ENCODE peak calls at places on chromosome 10, in six cellular contexts. One of them, this sample, is unnamed.

GRCh38 chr10:43308986-43309385 is 42.1 kb upstream of the RASGEF1A start:
- DNase-seq in HTR-8/SVneo: no peak
- DNase-seq in progenitor cell of endocrine pancreas: no peak
- DNase-seq in spleen: peak
- DNase-seq in type B pancreatic cell: no peak
- DNase-seq in K562: no peak
- DNase-seq in this sample: no peak

GRCh38 chr10:122282909-122283308 is 11.8 kb downstream of the BTBD16 start:
- DNase-seq in HTR-8/SVneo: no peak
- DNase-seq in progenitor cell of endocrine pancreas: no peak
- DNase-seq in spleen: no peak
- DNase-seq in type B pancreatic cell: no peak
- DNase-seq in K562: no peak
- DNase-seq in this sample: no peak

GRCh38 chr10:79982861-79983260 is 34.0 kb upstream of the SFTPD start:
- DNase-seq in HTR-8/SVneo: no peak
- DNase-seq in progenitor cell of endocrine pancreas: no peak
- DNase-seq in spleen: no peak
- DNase-seq in type B pancreatic cell: no peak
- DNase-seq in K562: no peak
- DNase-seq in this sample: no peak

GRCh38 chr10:126315471-126316177 is 72.7 kb downstream of the ADAM12 start:
- DNase-seq in HTR-8/SVneo: no peak
- DNase-seq in progenitor cell of endocrine pancreas: no peak
- DNase-seq in spleen: no peak
- DNase-seq in type B pancreatic cell: no peak
- DNase-seq in K562: no peak
- DNase-seq in this sample: no peak

GRCh38 chr10:28681928-28682750 is 4.8 kb downstream of the BAMBI start:
- DNase-seq in HTR-8/SVneo: no peak
- DNase-seq in progenitor cell of endocrine pancreas: no peak
- DNase-seq in spleen: no peak
- DNase-seq in type B pancreatic cell: no peak
- DNase-seq in K562: peak
- DNase-seq in this sample: no peak

GRCh38 chr10:80196270-80196949 is 8.9 kb downstream of the ANXA11 start:
- DNase-seq in HTR-8/SVneo: no peak
- DNase-seq in progenitor cell of endocrine pancreas: peak
- DNase-seq in spleen: peak
- DNase-seq in type B pancreatic cell: no peak
- DNase-seq in K562: no peak
- DNase-seq in this sample: no peak

GRCh38 chr10:23314835-23315239 is 29.8 kb downstream of the C10orf67 start:
- DNase-seq in HTR-8/SVneo: peak
- DNase-seq in progenitor cell of endocrine pancreas: peak
- DNase-seq in spleen: no peak
- DNase-seq in type B pancreatic cell: no peak
- DNase-seq in K562: peak
- DNase-seq in this sample: peak

GRCh38 chr10:91514025-91514424 is 103.9 kb downstream of the HECTD2 start:
- DNase-seq in HTR-8/SVneo: no peak
- DNase-seq in progenitor cell of endocrine pancreas: no peak
- DNase-seq in spleen: no peak
- DNase-seq in type B pancreatic cell: no peak
- DNase-seq in K562: no peak
- DNase-seq in this sample: no peak

GRCh38 chr10:95201736-95202135 is 7.7 kb downstream of the ACSM6 start:
- DNase-seq in HTR-8/SVneo: peak
- DNase-seq in progenitor cell of endocrine pancreas: no peak
- DNase-seq in spleen: no peak
- DNase-seq in type B pancreatic cell: no peak
- DNase-seq in K562: no peak
- DNase-seq in this sample: no peak

GRCh38 chr10:70761727-70762350 is 23.3 kb downstream of the TBATA start:
- DNase-seq in HTR-8/SVneo: no peak
- DNase-seq in progenitor cell of endocrine pancreas: no peak
- DNase-seq in spleen: peak
- DNase-seq in type B pancreatic cell: no peak
- DNase-seq in K562: no peak
- DNase-seq in this sample: no peak

GRCh38 chr10:36446873-36447272 is 678.5 kb upstream of the ANKRD30A start:
- DNase-seq in HTR-8/SVneo: no peak
- DNase-seq in progenitor cell of endocrine pancreas: no peak
- DNase-seq in spleen: no peak
- DNase-seq in type B pancreatic cell: no peak
- DNase-seq in K562: no peak
- DNase-seq in this sample: no peak

GRCh38 chr10:68137174-68137573 is 27.9 kb downstream of the MYPN start:
- DNase-seq in HTR-8/SVneo: peak
- DNase-seq in progenitor cell of endocrine pancreas: no peak
- DNase-seq in spleen: no peak
- DNase-seq in type B pancreatic cell: no peak
- DNase-seq in K562: no peak
- DNase-seq in this sample: no peak

GRCh38 chr10:63630085-63630927 is 109.1 kb downstream of the REEP3 start:
- DNase-seq in HTR-8/SVneo: peak
- DNase-seq in progenitor cell of endocrine pancreas: peak
- DNase-seq in spleen: peak
- DNase-seq in type B pancreatic cell: peak
- DNase-seq in K562: peak
- DNase-seq in this sample: peak

GRCh38 chr10:29615195-29615594 is 19.6 kb downstream of the SVIL start:
- DNase-seq in HTR-8/SVneo: no peak
- DNase-seq in progenitor cell of endocrine pancreas: no peak
- DNase-seq in spleen: no peak
- DNase-seq in type B pancreatic cell: no peak
- DNase-seq in K562: no peak
- DNase-seq in this sample: no peak

GRCh38 chr10:79275431-79275851 is 71.8 kb upstream of the PPIF start:
- DNase-seq in HTR-8/SVneo: no peak
- DNase-seq in progenitor cell of endocrine pancreas: no peak
- DNase-seq in spleen: no peak
- DNase-seq in type B pancreatic cell: no peak
- DNase-seq in K562: no peak
- DNase-seq in this sample: no peak

GRCh38 chr10:36494386-36494785 is 631.0 kb upstream of the ANKRD30A start:
- DNase-seq in HTR-8/SVneo: peak
- DNase-seq in progenitor cell of endocrine pancreas: no peak
- DNase-seq in spleen: no peak
- DNase-seq in type B pancreatic cell: no peak
- DNase-seq in K562: no peak
- DNase-seq in this sample: no peak

GRCh38 chr10:1035201-1035600 is 9.5 kb upstream of the IDI2 start:
- DNase-seq in HTR-8/SVneo: no peak
- DNase-seq in progenitor cell of endocrine pancreas: no peak
- DNase-seq in spleen: no peak
- DNase-seq in type B pancreatic cell: no peak
- DNase-seq in K562: no peak
- DNase-seq in this sample: no peak

GRCh38 chr10:17854044-17854652 is 45.0 kb downstream of the MRC1 start:
- DNase-seq in HTR-8/SVneo: no peak
- DNase-seq in progenitor cell of endocrine pancreas: no peak
- DNase-seq in spleen: no peak
- DNase-seq in type B pancreatic cell: no peak
- DNase-seq in K562: no peak
- DNase-seq in this sample: no peak

GRCh38 chr10:8392216-8392615 is 337.7 kb downstream of the GATA3 start:
- DNase-seq in HTR-8/SVneo: no peak
- DNase-seq in progenitor cell of endocrine pancreas: no peak
- DNase-seq in spleen: no peak
- DNase-seq in type B pancreatic cell: no peak
- DNase-seq in K562: no peak
- DNase-seq in this sample: no peak

GRCh38 chr10:72259491-72260214 is 14.1 kb upstream of the DDIT4 start:
- DNase-seq in HTR-8/SVneo: no peak
- DNase-seq in progenitor cell of endocrine pancreas: no peak
- DNase-seq in spleen: no peak
- DNase-seq in type B pancreatic cell: no peak
- DNase-seq in K562: peak
- DNase-seq in this sample: no peak

GRCh38 chr10:123808286-123808685 is 83.3 kb downstream of the CPXM2 start:
- DNase-seq in HTR-8/SVneo: no peak
- DNase-seq in progenitor cell of endocrine pancreas: no peak
- DNase-seq in spleen: no peak
- DNase-seq in type B pancreatic cell: no peak
- DNase-seq in K562: no peak
- DNase-seq in this sample: no peak

GRCh38 chr10:22258471-22258870 is 40.7 kb upstream of the EBLN1 start:
- DNase-seq in HTR-8/SVneo: no peak
- DNase-seq in progenitor cell of endocrine pancreas: no peak
- DNase-seq in spleen: no peak
- DNase-seq in type B pancreatic cell: no peak
- DNase-seq in K562: no peak
- DNase-seq in this sample: no peak

GRCh38 chr10:90718185-90718584 is 139.7 kb downstream of the HTR7 start:
- DNase-seq in HTR-8/SVneo: peak
- DNase-seq in progenitor cell of endocrine pancreas: no peak
- DNase-seq in spleen: no peak
- DNase-seq in type B pancreatic cell: no peak
- DNase-seq in K562: no peak
- DNase-seq in this sample: no peak

GRCh38 chr10:121734517-121735137 is 136.4 kb upstream of the FGFR2 start:
- DNase-seq in HTR-8/SVneo: peak
- DNase-seq in progenitor cell of endocrine pancreas: no peak
- DNase-seq in spleen: no peak
- DNase-seq in type B pancreatic cell: no peak
- DNase-seq in K562: peak
- DNase-seq in this sample: no peak

GRCh38 chr10:110843031-110843430 is 28.7 kb upstream of the PDCD4 start:
- DNase-seq in HTR-8/SVneo: no peak
- DNase-seq in progenitor cell of endocrine pancreas: no peak
- DNase-seq in spleen: no peak
- DNase-seq in type B pancreatic cell: no peak
- DNase-seq in K562: no peak
- DNase-seq in this sample: no peak

GRCh38 chr10:23293145-23293724 is 51.4 kb downstream of the C10orf67 start:
- DNase-seq in HTR-8/SVneo: peak
- DNase-seq in progenitor cell of endocrine pancreas: peak
- DNase-seq in spleen: no peak
- DNase-seq in type B pancreatic cell: no peak
- DNase-seq in K562: peak
- DNase-seq in this sample: peak

GRCh38 chr10:112517381-112517976 is 70.5 kb downstream of the VTI1A start:
- DNase-seq in HTR-8/SVneo: no peak
- DNase-seq in progenitor cell of endocrine pancreas: no peak
- DNase-seq in spleen: no peak
- DNase-seq in type B pancreatic cell: no peak
- DNase-seq in K562: no peak
- DNase-seq in this sample: no peak

GRCh38 chr10:11516419-11516721 is 95.1 kb downstream of the USP6NL start:
- DNase-seq in HTR-8/SVneo: no peak
- DNase-seq in progenitor cell of endocrine pancreas: no peak
- DNase-seq in spleen: no peak
- DNase-seq in type B pancreatic cell: no peak
- DNase-seq in K562: no peak
- DNase-seq in this sample: no peak

GRCh38 chr10:52353960-52354394 is 39.9 kb downstream of the DKK1 start:
- DNase-seq in HTR-8/SVneo: no peak
- DNase-seq in progenitor cell of endocrine pancreas: no peak
- DNase-seq in spleen: no peak
- DNase-seq in type B pancreatic cell: no peak
- DNase-seq in K562: no peak
- DNase-seq in this sample: no peak

GRCh38 chr10:94052901-94053638 is 59.3 kb downstream of the PLCE1 start:
- DNase-seq in HTR-8/SVneo: no peak
- DNase-seq in progenitor cell of endocrine pancreas: no peak
- DNase-seq in spleen: no peak
- DNase-seq in type B pancreatic cell: no peak
- DNase-seq in K562: no peak
- DNase-seq in this sample: no peak

GRCh38 chr10:34235164-34235832 is 579.8 kb downstream of the PARD3 start:
- DNase-seq in HTR-8/SVneo: peak
- DNase-seq in progenitor cell of endocrine pancreas: no peak
- DNase-seq in spleen: no peak
- DNase-seq in type B pancreatic cell: no peak
- DNase-seq in K562: no peak
- DNase-seq in this sample: no peak

GRCh38 chr10:95279042-95279820 is 11.6 kb downstream of the PDLIM1 start:
- DNase-seq in HTR-8/SVneo: no peak
- DNase-seq in progenitor cell of endocrine pancreas: no peak
- DNase-seq in spleen: no peak
- DNase-seq in type B pancreatic cell: no peak
- DNase-seq in K562: no peak
- DNase-seq in this sample: no peak

GRCh38 chr10:35433851-35434426 is 97.6 kb downstream of the CCNY start:
- DNase-seq in HTR-8/SVneo: no peak
- DNase-seq in progenitor cell of endocrine pancreas: no peak
- DNase-seq in spleen: no peak
- DNase-seq in type B pancreatic cell: no peak
- DNase-seq in K562: no peak
- DNase-seq in this sample: no peak

GRCh38 chr10:13751191-13751764 is 164.5 kb downstream of the PRPF18 start:
- DNase-seq in HTR-8/SVneo: no peak
- DNase-seq in progenitor cell of endocrine pancreas: no peak
- DNase-seq in spleen: no peak
- DNase-seq in type B pancreatic cell: no peak
- DNase-seq in K562: no peak
- DNase-seq in this sample: no peak

GRCh38 chr10:103765981-103766380 is 89.4 kb downstream of the SH3PXD2A start:
- DNase-seq in HTR-8/SVneo: no peak
- DNase-seq in progenitor cell of endocrine pancreas: no peak
- DNase-seq in spleen: peak
- DNase-seq in type B pancreatic cell: no peak
- DNase-seq in K562: no peak
- DNase-seq in this sample: no peak

GRCh38 chr10:80168679-80169380 is 36.3 kb downstream of the PLAC9 start:
- DNase-seq in HTR-8/SVneo: no peak
- DNase-seq in progenitor cell of endocrine pancreas: no peak
- DNase-seq in spleen: peak
- DNase-seq in type B pancreatic cell: no peak
- DNase-seq in K562: peak
- DNase-seq in this sample: no peak

GRCh38 chr10:21364196-21365114 is 161.0 kb downstream of the SKIDA1 start:
- DNase-seq in HTR-8/SVneo: peak
- DNase-seq in progenitor cell of endocrine pancreas: no peak
- DNase-seq in spleen: no peak
- DNase-seq in type B pancreatic cell: no peak
- DNase-seq in K562: no peak
- DNase-seq in this sample: no peak

GRCh38 chr10:131955591-131956340 is 26.0 kb downstream of the BNIP3 start:
- DNase-seq in HTR-8/SVneo: no peak
- DNase-seq in progenitor cell of endocrine pancreas: no peak
- DNase-seq in spleen: peak
- DNase-seq in type B pancreatic cell: no peak
- DNase-seq in K562: no peak
- DNase-seq in this sample: no peak

GRCh38 chr10:117477961-117478670 is 64.4 kb upstream of the EMX2 start:
- DNase-seq in HTR-8/SVneo: peak
- DNase-seq in progenitor cell of endocrine pancreas: no peak
- DNase-seq in spleen: peak
- DNase-seq in type B pancreatic cell: no peak
- DNase-seq in K562: peak
- DNase-seq in this sample: no peak

This sample was measured in iPS DF 19.7.